ENCODE peak calls at places on chromosomes 6 and 20, in six cellular contexts. J is choroid plexus epithelial cell, L is SK-N-SH, C is vagina, G is AG04450, W is left ventricle myocardium inferior. R is an unnamed sample.

GRCh38 chr20:35831029-35831428 is 59.2 kb downstream of the PHF20 start:
- DNase-seq in J (peak), L (no peak), C (no peak), G (no peak), W (no peak), R (no peak)

GRCh38 chr6:49607391-49607982 is 29.2 kb downstream of the RHAG start:
- DNase-seq in J (no peak), L (no peak), C (no peak), G (no peak), W (no peak), R (no peak)

GRCh38 chr6:130945401-130945919 is 117.6 kb downstream of the EPB41L2 start:
- DNase-seq in J (peak), L (no peak), C (no peak), G (no peak), W (no peak), R (no peak)

GRCh38 chr6:28977351-28978136 is 27.6 kb downstream of the ZNF311 start:
- DNase-seq in J (peak), L (no peak), C (no peak), G (no peak), W (no peak), R (no peak)

GRCh38 chr20:47720636-47721427 is 64.4 kb downstream of the SULF2 start:
- DNase-seq in J (peak), L (no peak), C (no peak), G (no peak), W (no peak), R (no peak)

GRCh38 chr20:33668087-33668790 is 1.5 kb downstream of the ACTL10 start:
- DNase-seq in J (no peak), L (peak), C (no peak), G (no peak), W (peak), R (no peak)

GRCh38 chr6:14612016-14612415 is 494.4 kb downstream of the CD83 start:
- DNase-seq in J (no peak), L (no peak), C (no peak), G (peak), W (no peak), R (no peak)

GRCh38 chr6:170297577-170298330 is 6.9 kb upstream of the DLL1 start:
- DNase-seq in J (no peak), L (no peak), C (no peak), G (no peak), W (no peak), R (no peak)

GRCh38 chr6:25202505-25202904 is 76.7 kb upstream of the CARMIL1 start:
- DNase-seq in J (peak), L (no peak), C (no peak), G (peak), W (no peak), R (no peak)

GRCh38 chr20:5480824-5481600 is 164.3 kb upstream of the PROKR2 start:
- DNase-seq in J (peak), L (no peak), C (no peak), G (no peak), W (no peak), R (no peak)

GRCh38 chr20:22387452-22387851 is 196.9 kb downstream of the FOXA2 start:
- DNase-seq in J (no peak), L (no peak), C (no peak), G (no peak), W (no peak), R (no peak)

GRCh38 chr20:22383156-22383555 is 201.2 kb downstream of the FOXA2 start:
- DNase-seq in J (peak), L (no peak), C (no peak), G (no peak), W (no peak), R (no peak)

GRCh38 chr20:22384978-22385377 is 199.4 kb downstream of the FOXA2 start:
- DNase-seq in J (no peak), L (no peak), C (no peak), G (no peak), W (no peak), R (no peak)

GRCh38 chr20:22386300-22386623 is 198.1 kb downstream of the FOXA2 start:
- DNase-seq in J (no peak), L (no peak), C (no peak), G (no peak), W (no peak), R (no peak)

GRCh38 chr20:22385602-22386299 is 198.6 kb downstream of the FOXA2 start:
- DNase-seq in J (peak), L (no peak), C (no peak), G (no peak), W (no peak), R (no peak)
- TF ChIP-seq CTCF in J (peak), L (no peak), C (no peak), G (no peak), W (no peak), R (no peak)

GRCh38 chr20:44888226-44889103 is 3.0 kb downstream of the YWHAB start:
- DNase-seq in J (peak), L (peak), C (no peak), G (no peak), W (no peak), R (no peak)
- TF ChIP-seq CTCF in J (peak), L (peak), C (no peak), G (peak), W (peak), R (peak)

DNA sequence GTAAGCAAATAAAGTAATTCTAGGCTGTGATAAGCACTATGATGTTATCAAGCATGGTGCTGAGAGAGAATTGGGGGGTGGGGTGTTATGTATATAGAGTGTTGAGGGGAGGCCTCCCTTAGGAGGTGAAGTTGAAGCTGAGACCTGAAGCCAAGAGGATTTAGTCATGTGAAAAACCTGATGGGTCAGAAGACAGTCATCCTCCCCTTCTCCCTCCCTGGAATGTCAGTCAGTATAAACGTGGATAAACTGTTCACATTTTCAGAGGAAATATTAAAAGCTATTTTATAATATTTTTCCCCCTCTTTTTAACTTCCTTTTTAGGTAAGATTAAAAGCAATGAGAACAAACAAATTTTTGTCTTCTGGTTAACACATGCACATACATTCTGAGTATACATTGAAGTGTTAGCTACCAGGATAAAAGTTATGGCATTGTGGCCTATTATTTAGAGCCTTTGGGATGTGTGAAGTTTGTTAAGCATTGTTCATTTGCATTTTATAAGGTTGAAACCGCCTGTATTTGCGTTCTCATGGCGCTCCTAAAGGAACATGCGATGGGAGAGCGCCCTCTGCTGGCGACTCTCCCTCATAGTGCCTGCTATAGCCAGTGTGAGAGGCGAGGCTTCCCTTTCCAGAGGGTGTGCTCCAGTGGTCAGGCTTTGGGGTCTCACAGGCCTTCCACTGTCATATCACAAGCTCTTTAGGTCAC is 35.4 kb upstream of the MAPK13 start:
- DNase-seq in J (peak), L (peak), C (no peak), G (peak), W (peak), R (peak)
- TF ChIP-seq CTCF in J (peak), L (peak), C (peak), G (peak), W (peak), R (peak)

DNA sequence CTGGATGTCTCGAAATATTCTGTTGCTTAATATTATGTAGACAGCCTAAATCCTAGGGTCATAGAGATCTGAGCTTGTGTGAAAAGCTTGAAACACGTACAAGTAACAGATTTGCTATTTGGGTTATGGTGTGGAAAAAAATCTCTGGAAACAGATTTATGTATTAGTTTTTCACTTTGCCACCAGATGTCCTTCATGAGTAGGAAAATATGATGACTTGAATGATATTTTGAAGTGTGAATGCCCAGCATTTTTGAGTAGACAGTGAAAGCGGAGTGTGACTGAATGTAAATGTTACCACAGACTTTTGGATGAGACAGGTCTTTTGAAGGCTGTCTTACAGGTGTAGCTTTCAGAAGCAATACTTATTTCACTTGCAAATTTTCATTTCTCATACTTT is 4.2 kb upstream of the BMP6 start:
- DNase-seq in J (peak), L (peak), C (no peak), G (no peak), W (no peak), R (no peak)
- TF ChIP-seq CTCF in J (peak), L (peak), C (peak), G (peak), W (peak), R (peak)

GRCh38 chr6:72246926-72247325 is 360.6 kb downstream of the RIMS1 start:
- DNase-seq in J (peak), L (peak), C (no peak), G (no peak), W (no peak), R (no peak)
- TF ChIP-seq CTCF in J (peak), L (no peak), C (no peak), G (peak), W (no peak), R (no peak)

GRCh38 chr20:38221041-38221589 is 39.4 kb downstream of the KIAA1755 start:
- DNase-seq in J (peak), L (peak), C (no peak), G (no peak), W (peak), R (peak)

GRCh38 chr20:38223743-38224100 is 36.8 kb downstream of the KIAA1755 start:
- DNase-seq in J (no peak), L (no peak), C (no peak), G (no peak), W (no peak), R (no peak)

GRCh38 chr20:38222231-38222922 is 38.2 kb downstream of the KIAA1755 start:
- DNase-seq in J (peak), L (peak), C (no peak), G (no peak), W (peak), R (peak)

GRCh38 chr20:38224534-38224933 is 36.0 kb downstream of the KIAA1755 start:
- DNase-seq in J (no peak), L (no peak), C (no peak), G (no peak), W (no peak), R (no peak)

GRCh38 chr20:38222923-38223742 is 37.4 kb downstream of the KIAA1755 start:
- DNase-seq in J (no peak), L (no peak), C (no peak), G (no peak), W (no peak), R (no peak)
- TF ChIP-seq CTCF in J (no peak), L (no peak), C (no peak), G (no peak), W (peak), R (no peak)

GRCh38 chr6:34067814-34068213 is 78.1 kb downstream of the GRM4 start:
- DNase-seq in J (peak), L (no peak), C (no peak), G (no peak), W (no peak), R (no peak)
- TF ChIP-seq CTCF in J (peak), L (no peak), C (no peak), G (peak), W (no peak), R (no peak)

GRCh38 chr20:57629976-57630525 is 9.8 kb upstream of the ZBP1 start:
- DNase-seq in J (no peak), L (no peak), C (no peak), G (no peak), W (no peak), R (no peak)

GRCh38 chr20:57638173-57638894 is 18.1 kb upstream of the ZBP1 start:
- DNase-seq in J (peak), L (no peak), C (no peak), G (no peak), W (no peak), R (no peak)

GRCh38 chr20:57632286-57632685 is 12.1 kb upstream of the ZBP1 start:
- DNase-seq in J (no peak), L (no peak), C (no peak), G (no peak), W (no peak), R (no peak)

GRCh38 chr20:57638895-57639236 is 18.6 kb upstream of the ZBP1 start:
- DNase-seq in J (no peak), L (no peak), C (no peak), G (no peak), W (no peak), R (no peak)

DNA sequence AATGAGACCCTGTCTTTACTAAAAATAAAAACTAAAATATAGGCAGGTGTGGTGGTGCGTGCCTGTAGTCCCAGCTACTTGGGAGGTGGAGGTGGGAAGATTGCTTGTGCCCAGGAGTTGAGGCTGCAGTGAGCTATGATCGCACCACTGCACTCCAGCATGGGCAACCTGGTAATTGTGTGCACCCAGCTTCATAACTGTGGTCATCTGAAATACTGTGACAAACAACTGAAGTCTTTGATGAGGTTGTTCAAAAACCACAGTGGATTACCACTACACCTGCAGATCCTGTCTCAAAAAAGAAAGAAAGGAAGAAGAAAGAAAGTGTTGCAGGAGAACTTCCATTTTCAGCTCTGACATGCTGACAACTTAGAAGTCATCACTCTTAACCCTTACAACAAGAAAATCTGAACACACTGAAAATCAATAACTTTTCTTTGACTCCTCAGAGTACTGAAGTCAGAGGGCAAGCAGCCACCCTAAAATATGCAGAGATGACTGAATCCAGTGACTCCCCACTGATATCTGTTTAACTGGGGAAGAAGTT is 13.8 kb upstream of the ZBP1 start:
- DNase-seq in J (no peak), L (no peak), C (no peak), G (no peak), W (no peak), R (no peak)
- TF ChIP-seq CTCF in J (no peak), L (no peak), C (no peak), G (no peak), W (no peak), R (no peak)

DNA sequence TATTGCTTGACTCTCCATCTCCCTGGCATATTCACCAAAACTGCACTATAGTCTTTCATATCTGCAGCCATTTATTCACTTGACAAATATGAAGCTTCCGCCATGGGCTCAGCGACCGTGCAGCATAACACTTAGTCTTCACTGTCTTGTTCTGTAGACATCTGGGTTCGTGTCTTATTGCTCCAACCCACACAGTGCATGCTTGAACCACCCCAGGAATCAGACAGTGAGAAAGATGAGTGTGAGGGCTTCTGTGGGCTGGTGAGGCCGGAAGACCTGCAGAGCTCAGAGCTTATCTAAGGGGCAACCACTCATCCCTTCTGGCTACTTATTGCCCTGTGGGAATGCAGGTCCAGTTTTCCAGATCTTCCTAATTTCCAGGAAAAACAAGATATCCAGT is 19.9 kb upstream of the FAM50B start:
- DNase-seq in J (no peak), L (no peak), C (no peak), G (no peak), W (no peak), R (no peak)
- TF ChIP-seq CTCF in J (no peak), L (no peak), C (no peak), G (no peak), W (no peak), R (no peak)

DNA sequence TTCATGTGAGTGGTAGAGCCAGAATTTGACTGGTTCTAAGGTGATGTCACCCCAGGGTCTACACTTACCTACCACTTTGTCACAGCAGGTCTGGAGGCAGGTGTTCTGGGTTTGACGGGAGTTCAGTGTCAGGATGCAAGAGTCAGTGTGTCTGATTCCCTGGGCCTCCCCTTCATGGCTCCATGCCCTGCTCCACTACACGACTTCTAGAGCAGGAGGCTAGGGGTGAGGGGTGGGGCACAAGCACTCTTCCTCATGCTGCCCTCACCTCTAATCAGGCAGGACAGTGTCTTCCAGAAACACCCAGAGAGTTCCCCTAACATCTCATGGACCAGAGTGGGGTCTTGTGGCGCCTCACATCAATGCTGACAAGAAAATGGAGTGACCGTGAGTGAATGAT is 118.2 kb downstream of the CDC5L start:
- DNase-seq in J (no peak), L (no peak), C (peak), G (no peak), W (no peak), R (no peak)
- TF ChIP-seq CTCF in J (no peak), L (no peak), C (no peak), G (no peak), W (no peak), R (no peak)

R was measured in mesothelial cell of epicardium.